ENCODE peak calls at places on chromosomes 3 and 15, in nine cellular contexts. D, S, F, A, T, N, L, W and Z are unnamed samples.

GRCh38 chr15:97156739-97157265 is 803.7 kb upstream of the ARRDC4 start:
- DNase-seq in A (no peak), F (no peak), T (no peak), D (no peak), S (no peak), N (no peak), W (no peak), L (no peak), Z (no peak)

GRCh38 chr15:74235962-74236361 is at the start of gene CCDC33:
- DNase-seq in A (no peak), F (peak; percentile 87), T (no peak), N (peak; percentile 41), W (no peak), S (no peak), D (no peak), L (no peak), Z (no peak)

GRCh38 chr3:10518506-10519150 is 13.2 kb upstream of the ATP2B2 start:
- DNase-seq in W (no peak), N (peak; percentile 91), T (peak; percentile 13), D (peak; percentile 79), L (peak; percentile 9), A (peak; percentile 2), S (no peak), F (peak; percentile 16), Z (no peak)

GRCh38 chr3:171806200-171807128 is 3.8 kb downstream of the PLD1 start:
- DNase-seq in A (no peak), L (no peak), S (peak; percentile 86), N (peak; percentile 89), T (no peak), D (no peak), W (no peak), F (no peak), Z (no peak)

GRCh38 chr3:183781246-183781645 is 44.1 kb downstream of the MAP6D1 start:
- DNase-seq in T (no peak), F (no peak), N (no peak), D (no peak), W (no peak), L (no peak), S (no peak), A (no peak), Z (no peak)

GRCh38 chr15:89444855-89445254 is 51.5 kb downstream of the RHCG start:
- DNase-seq in W (no peak), S (no peak), L (no peak), D (no peak), T (no peak), N (no peak), A (no peak), F (no peak), Z (peak; percentile 84)

GRCh38 chr3:140180603-140181002 is 245.6 kb downstream of the CLSTN2 start:
- DNase-seq in F (no peak), A (no peak), D (no peak), W (no peak), S (peak; percentile 64), T (no peak), N (no peak), L (no peak), Z (no peak)

GRCh38 chr3:171379281-171379680 is 80.9 kb downstream of the TNIK start:
- DNase-seq in S (peak; percentile 34), N (no peak), L (no peak), A (no peak), W (no peak), T (no peak), F (no peak), D (no peak), Z (no peak)

GRCh38 chr3:189355481-189356201 is 183.9 kb downstream of the TPRG1 start:
- DNase-seq in S (peak; percentile 91), F (no peak), T (no peak), W (no peak), D (no peak), L (no peak), N (peak; percentile 73), A (no peak), Z (no peak)

GRCh38 chr3:27046346-27046745 is 322.8 kb downstream of the NEK10 start:
- DNase-seq in S (no peak), D (no peak), A (no peak), T (no peak), W (no peak), L (no peak), N (no peak), F (no peak), Z (no peak)

GRCh38 chr3:52090131-52090548 is 33.8 kb upstream of the DUSP7 start:
- DNase-seq in D (peak; percentile 67), T (peak; percentile 67), L (no peak), N (peak; percentile 94), S (peak; percentile 54), F (no peak), A (no peak), W (peak; percentile 73), Z (no peak)

GRCh38 chr3:71443332-71443731 is 140.2 kb downstream of the FOXP1 start:
- DNase-seq in F (no peak), W (no peak), N (no peak), D (no peak), S (no peak), L (no peak), T (no peak), A (no peak), Z (no peak)

GRCh38 chr3:71444028-71444860 is 139.3 kb downstream of the FOXP1 start:
- DNase-seq in F (peak; percentile 49), L (no peak), S (peak; percentile 97), D (peak; percentile 61), T (no peak), N (peak; percentile 76), W (peak; percentile 51), A (peak; percentile 42), Z (no peak)

GRCh38 chr3:71446260-71446659 is 137.3 kb downstream of the FOXP1 start:
- DNase-seq in F (no peak), T (no peak), D (no peak), S (no peak), A (no peak), W (no peak), L (no peak), N (no peak), Z (no peak)

GRCh38 chr3:71446734-71447133 is 136.8 kb downstream of the FOXP1 start:
- DNase-seq in A (no peak), T (no peak), N (no peak), S (no peak), D (no peak), L (no peak), F (no peak), W (no peak), Z (no peak)

DNA sequence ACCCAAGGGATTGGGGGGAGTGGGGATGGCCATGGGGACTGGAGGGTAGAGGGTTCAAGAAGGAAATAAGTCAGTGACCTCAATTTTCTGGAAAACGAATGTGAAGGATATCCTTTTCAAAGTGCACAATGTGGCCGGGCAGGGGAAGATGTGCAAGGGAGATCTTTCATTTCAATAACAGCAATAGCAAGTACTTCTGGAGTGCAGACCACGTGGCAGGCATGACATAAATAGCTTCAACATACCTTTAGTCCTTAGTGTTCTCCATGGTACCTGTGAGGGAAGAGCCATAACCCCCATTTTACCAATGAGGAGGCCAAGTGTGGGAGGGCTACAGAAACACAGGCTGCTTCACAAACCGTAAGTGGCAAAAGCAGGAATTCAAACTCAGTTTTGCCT is 138.7 kb downstream of the FOXP1 start:
- DNase-seq in L (no peak), T (no peak), D (no peak), F (no peak), S (no peak), W (no peak), A (no peak), N (no peak), Z (no peak)
- H3K27ac ChIP-seq in L (no peak overlapping the region), T (no peak overlapping the region), D (no peak overlapping the region), F (peak overlapping the region; percentile 65), S (peak overlapping the region; percentile 93), W (no peak overlapping the region), A (peak overlapping the region; percentile 75), N (no peak overlapping the region), Z (no peak overlapping the region)

GRCh38 chr3:14174483-14174882 is 3.9 kb downstream of the XPC start:
- DNase-seq in N (no peak), S (no peak), W (no peak), T (no peak), A (no peak), F (no peak), L (no peak), D (no peak), Z (no peak)

GRCh38 chr3:14166877-14167605 is 11.4 kb downstream of the XPC start:
- DNase-seq in D (no peak), N (no peak), W (no peak), L (no peak), S (peak; percentile 37), A (no peak), F (no peak), T (no peak), Z (no peak)

GRCh38 chr3:14170569-14171159 is 7.7 kb downstream of the XPC start:
- DNase-seq in S (peak; percentile 54), F (no peak), L (no peak), T (no peak), N (no peak), W (no peak), D (no peak), A (no peak), Z (no peak)

GRCh38 chr3:14172480-14172879 is 5.9 kb downstream of the XPC start:
- DNase-seq in D (no peak), A (no peak), F (no peak), T (no peak), L (no peak), N (no peak), S (no peak), W (no peak), Z (no peak)

GRCh38 chr3:14169871-14170270 is 8.5 kb downstream of the XPC start:
- DNase-seq in A (no peak), D (no peak), T (no peak), S (no peak), W (no peak), F (no peak), N (no peak), L (no peak), Z (no peak)
- H3K36me3 ChIP-seq in A (peaks cover 82% of the 10 kb centered on the region), D (peaks cover 80% of the 10 kb centered on the region), T (no peaks in the 10 kb centered on the region), S (peaks cover 62% of the 10 kb centered on the region), W (peaks cover 80% of the 10 kb centered on the region), F (peaks cover 82% of the 10 kb centered on the region), N (peaks cover 74% of the 10 kb centered on the region), L (no peaks in the 10 kb centered on the region), Z (peaks cover 80% of the 10 kb centered on the region)

GRCh38 chr15:77942611-77943211 is 134.8 kb downstream of the TBC1D2B start:
- DNase-seq in T (no peak), N (no peak), L (no peak), D (no peak), S (no peak), W (no peak), A (no peak), F (no peak), Z (no peak)
- H3K27ac ChIP-seq in T (no peak overlapping the region), N (no peak overlapping the region), L (no peak overlapping the region), D (no peak overlapping the region), S (no peak overlapping the region), W (no peak overlapping the region), A (no peak overlapping the region), F (no peak overlapping the region), Z (no peak overlapping the region)

DNA sequence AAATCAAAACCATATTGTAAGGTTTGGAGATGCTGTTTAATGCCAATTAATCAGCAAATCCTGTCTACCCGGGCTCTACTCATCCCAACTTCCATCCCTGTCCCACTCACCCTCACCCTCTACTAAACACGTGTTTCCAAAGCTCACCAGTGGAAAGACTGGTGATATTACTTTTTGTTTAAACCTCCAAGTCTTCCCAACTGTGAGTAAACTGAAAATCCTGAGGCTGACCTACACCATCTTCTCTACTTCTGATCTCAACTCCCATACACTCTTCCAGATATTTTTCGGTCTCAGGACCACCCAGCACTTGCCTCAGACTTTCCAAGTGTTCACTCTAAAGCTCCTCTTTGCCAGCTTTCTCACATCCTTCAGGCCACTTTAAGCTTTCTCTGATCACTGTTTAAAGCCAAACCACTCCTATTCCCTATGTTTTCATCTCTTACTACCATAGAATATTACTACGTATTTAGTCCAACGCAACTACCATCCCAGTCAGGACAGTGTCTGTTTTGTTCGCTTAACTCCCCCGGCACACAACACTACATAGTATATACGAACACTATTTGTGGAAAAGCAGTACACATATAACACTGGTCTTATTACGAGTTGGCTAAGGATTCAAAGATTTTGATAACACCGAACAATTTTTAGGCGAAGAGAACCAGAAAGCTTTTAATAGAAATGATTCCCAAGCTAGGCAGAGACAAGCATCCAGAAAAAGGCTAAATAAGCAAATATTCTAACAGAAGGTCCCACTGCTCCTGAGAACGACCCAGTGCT is 684 bp downstream of the RPL4 start:
- DNase-seq in W (no peak), A (no peak), S (no peak), N (no peak), D (no peak), L (no peak), T (no peak), F (no peak), Z (no peak)
- H3K36me3 ChIP-seq in W (peaks cover 40% of the 10 kb centered on the region), A (peaks cover 45% of the 10 kb centered on the region), S (peaks cover 38% of the 10 kb centered on the region), N (peaks cover 48% of the 10 kb centered on the region), D (peaks cover 45% of the 10 kb centered on the region), L (no peaks in the 10 kb centered on the region), T (no peaks in the 10 kb centered on the region), F (peaks cover 43% of the 10 kb centered on the region), Z (peaks cover 59% of the 10 kb centered on the region)